ENCODE peak calls at places on chromosomes 6 and 20, in eight cellular contexts. One of them, this sample, is unnamed.

GRCh38 chr20:13061381-13061780 is 52.6 kb downstream of the SPTLC3 start:
- DNase-seq in bronchial epithelial cell: peak; percentile 78
- DNase-seq in CD8-positive, alpha-beta memory T cell: no peak
- DNase-seq in heart left ventricle: no peak
- DNase-seq in mesendoderm: no peak
- DNase-seq in ovary: no peak
- DNase-seq in NT2/D1: no peak
- DNase-seq in neural progenitor cell: no peak
- DNase-seq in this sample: no peak

GRCh38 chr6:150720774-150721233 is 121.1 kb downstream of the PLEKHG1 start:
- DNase-seq in bronchial epithelial cell: peak; percentile 96
- DNase-seq in CD8-positive, alpha-beta memory T cell: no peak
- DNase-seq in heart left ventricle: no peak
- DNase-seq in mesendoderm: peak; percentile 69
- DNase-seq in ovary: no peak
- DNase-seq in NT2/D1: no peak
- DNase-seq in neural progenitor cell: peak; percentile 67
- DNase-seq in this sample: no peak

GRCh38 chr20:32473231-32474008 is 111.7 kb downstream of the NOL4L start:
- DNase-seq in bronchial epithelial cell: no peak
- DNase-seq in CD8-positive, alpha-beta memory T cell: no peak
- DNase-seq in heart left ventricle: no peak
- DNase-seq in mesendoderm: no peak
- DNase-seq in ovary: peak; percentile 42
- DNase-seq in NT2/D1: no peak
- DNase-seq in neural progenitor cell: peak; percentile 73
- DNase-seq in this sample: no peak

GRCh38 chr20:14951707-14952106 is 614.3 kb upstream of the FLRT3 start:
- DNase-seq in bronchial epithelial cell: peak; percentile 69
- DNase-seq in CD8-positive, alpha-beta memory T cell: no peak
- DNase-seq in heart left ventricle: no peak
- DNase-seq in mesendoderm: peak; percentile 75
- DNase-seq in ovary: no peak
- DNase-seq in NT2/D1: no peak
- DNase-seq in neural progenitor cell: no peak
- DNase-seq in this sample: no peak

GRCh38 chr6:6515691-6516607 is 72.6 kb upstream of the LY86 start:
- DNase-seq in bronchial epithelial cell: no peak
- DNase-seq in CD8-positive, alpha-beta memory T cell: no peak
- DNase-seq in heart left ventricle: no peak
- DNase-seq in mesendoderm: no peak
- DNase-seq in ovary: no peak
- DNase-seq in NT2/D1: no peak
- DNase-seq in neural progenitor cell: no peak
- DNase-seq in this sample: peak; percentile 70

GRCh38 chr20:62820208-62820961 is 3.5 kb downstream of the COL9A3 start:
- DNase-seq in bronchial epithelial cell: no peak
- DNase-seq in CD8-positive, alpha-beta memory T cell: no peak
- DNase-seq in heart left ventricle: no peak
- DNase-seq in mesendoderm: no peak
- DNase-seq in ovary: no peak
- DNase-seq in NT2/D1: no peak
- DNase-seq in neural progenitor cell: no peak
- DNase-seq in this sample: no peak

GRCh38 chr6:84645563-84646266 is 118.7 kb downstream of the TBX18 start:
- DNase-seq in bronchial epithelial cell: peak; percentile 86
- DNase-seq in CD8-positive, alpha-beta memory T cell: no peak
- DNase-seq in heart left ventricle: no peak
- DNase-seq in mesendoderm: no peak
- DNase-seq in ovary: no peak
- DNase-seq in NT2/D1: no peak
- DNase-seq in neural progenitor cell: no peak
- DNase-seq in this sample: no peak

GRCh38 chr6:104957301-104958177 is 632 bp downstream of the LIN28B start:
- DNase-seq in bronchial epithelial cell: no peak
- DNase-seq in CD8-positive, alpha-beta memory T cell: no peak
- DNase-seq in heart left ventricle: no peak
- DNase-seq in mesendoderm: peak; percentile 82
- DNase-seq in ovary: no peak
- DNase-seq in NT2/D1: peak; percentile 84
- DNase-seq in neural progenitor cell: peak; percentile 91
- DNase-seq in this sample: no peak

GRCh38 chr6:35967059-35967769 is 46.3 kb upstream of the SRPK1 start:
- DNase-seq in bronchial epithelial cell: no peak
- DNase-seq in CD8-positive, alpha-beta memory T cell: no peak
- DNase-seq in heart left ventricle: no peak
- DNase-seq in mesendoderm: no peak
- DNase-seq in ovary: no peak
- DNase-seq in NT2/D1: no peak
- DNase-seq in neural progenitor cell: peak; percentile 11
- DNase-seq in this sample: no peak

GRCh38 chr6:48998574-48998973 is 464.5 kb downstream of the MMUT start:
- DNase-seq in bronchial epithelial cell: no peak
- DNase-seq in CD8-positive, alpha-beta memory T cell: no peak
- DNase-seq in heart left ventricle: no peak
- DNase-seq in mesendoderm: no peak
- DNase-seq in ovary: no peak
- DNase-seq in NT2/D1: no peak
- DNase-seq in neural progenitor cell: no peak
- DNase-seq in this sample: no peak

GRCh38 chr6:70700922-70701876 is 33.5 kb downstream of the SMAP1 start:
- DNase-seq in bronchial epithelial cell: no peak
- DNase-seq in CD8-positive, alpha-beta memory T cell: no peak
- DNase-seq in heart left ventricle: peak; percentile 30
- DNase-seq in mesendoderm: no peak
- DNase-seq in ovary: no peak
- DNase-seq in NT2/D1: no peak
- DNase-seq in neural progenitor cell: no peak
- DNase-seq in this sample: no peak

GRCh38 chr6:46756469-46757205 is 9.9 kb downstream of the ANKRD66 start:
- DNase-seq in bronchial epithelial cell: peak; percentile 48
- DNase-seq in CD8-positive, alpha-beta memory T cell: no peak
- DNase-seq in heart left ventricle: no peak
- DNase-seq in mesendoderm: peak; percentile 8
- DNase-seq in ovary: no peak
- DNase-seq in NT2/D1: no peak
- DNase-seq in neural progenitor cell: peak; percentile 4
- DNase-seq in this sample: no peak

GRCh38 chr6:32442977-32443552 is 3.4 kb downstream of the HLA-DRA start:
- DNase-seq in bronchial epithelial cell: no peak
- DNase-seq in CD8-positive, alpha-beta memory T cell: no peak
- DNase-seq in heart left ventricle: no peak
- DNase-seq in mesendoderm: no peak
- DNase-seq in ovary: no peak
- DNase-seq in NT2/D1: no peak
- DNase-seq in neural progenitor cell: no peak
- DNase-seq in this sample: no peak

GRCh38 chr6:32442243-32442667 is 2.6 kb downstream of the HLA-DRA start:
- DNase-seq in bronchial epithelial cell: no peak
- DNase-seq in CD8-positive, alpha-beta memory T cell: no peak
- DNase-seq in heart left ventricle: no peak
- DNase-seq in mesendoderm: no peak
- DNase-seq in ovary: no peak
- DNase-seq in NT2/D1: no peak
- DNase-seq in neural progenitor cell: no peak
- DNase-seq in this sample: no peak

GRCh38 chr6:32439139-32439538 is 548 bp upstream of the HLA-DRA start:
- DNase-seq in bronchial epithelial cell: no peak
- DNase-seq in CD8-positive, alpha-beta memory T cell: no peak
- DNase-seq in heart left ventricle: no peak
- DNase-seq in mesendoderm: no peak
- DNase-seq in ovary: no peak
- DNase-seq in NT2/D1: no peak
- DNase-seq in neural progenitor cell: no peak
- DNase-seq in this sample: no peak

GRCh38 chr6:32436995-32437836 is 2.5 kb upstream of the HLA-DRA start:
- DNase-seq in bronchial epithelial cell: peak; percentile 46
- DNase-seq in CD8-positive, alpha-beta memory T cell: no peak
- DNase-seq in heart left ventricle: no peak
- DNase-seq in mesendoderm: no peak
- DNase-seq in ovary: no peak
- DNase-seq in NT2/D1: no peak
- DNase-seq in neural progenitor cell: no peak
- DNase-seq in this sample: peak; percentile 11

DNA sequence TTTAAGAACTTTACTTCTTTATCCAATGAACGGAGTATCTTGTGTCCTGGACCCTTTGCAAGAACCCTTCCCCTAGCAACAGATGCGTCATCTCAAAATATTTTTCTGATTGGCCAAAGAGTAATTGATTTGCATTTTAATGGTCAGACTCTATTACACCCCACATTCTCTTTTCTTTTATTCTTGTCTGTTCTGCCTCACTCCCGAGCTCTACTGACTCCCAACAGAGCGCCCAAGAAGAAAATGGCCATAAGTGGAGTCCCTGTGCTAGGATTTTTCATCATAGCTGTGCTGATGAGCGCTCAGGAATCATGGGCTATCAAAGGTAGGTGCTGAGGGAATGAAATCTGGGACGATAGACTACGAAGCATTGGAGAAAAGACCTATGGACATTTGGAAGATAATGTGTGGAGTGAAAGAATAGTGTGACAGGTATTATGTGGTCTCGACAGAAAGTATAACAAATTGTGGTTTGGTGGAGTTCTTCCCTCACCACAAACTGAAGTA is at the start of gene HLA-DRA:
- DNase-seq in bronchial epithelial cell: peak; percentile 67
- DNase-seq in CD8-positive, alpha-beta memory T cell: peak; percentile 26
- DNase-seq in heart left ventricle: peak; percentile 26
- DNase-seq in mesendoderm: peak; percentile 77
- DNase-seq in ovary: no peak
- DNase-seq in NT2/D1: no peak
- DNase-seq in neural progenitor cell: peak; percentile 74
- DNase-seq in this sample: peak; percentile 70
- H3K4me3 ChIP-seq in bronchial epithelial cell: no peak within 1 kb of the TSS
- H3K4me3 ChIP-seq in CD8-positive, alpha-beta memory T cell: peak within 1 kb of the TSS; percentile 47
- H3K4me3 ChIP-seq in heart left ventricle: peak within 1 kb of the TSS; percentile 67
- H3K4me3 ChIP-seq in mesendoderm: no peak within 1 kb of the TSS
- H3K4me3 ChIP-seq in ovary: no peak within 1 kb of the TSS
- H3K4me3 ChIP-seq in NT2/D1: no peak within 1 kb of the TSS
- H3K4me3 ChIP-seq in neural progenitor cell: peak within 1 kb of the TSS; percentile 35
- H3K4me3 ChIP-seq in this sample: no peak within 1 kb of the TSS

DNA sequence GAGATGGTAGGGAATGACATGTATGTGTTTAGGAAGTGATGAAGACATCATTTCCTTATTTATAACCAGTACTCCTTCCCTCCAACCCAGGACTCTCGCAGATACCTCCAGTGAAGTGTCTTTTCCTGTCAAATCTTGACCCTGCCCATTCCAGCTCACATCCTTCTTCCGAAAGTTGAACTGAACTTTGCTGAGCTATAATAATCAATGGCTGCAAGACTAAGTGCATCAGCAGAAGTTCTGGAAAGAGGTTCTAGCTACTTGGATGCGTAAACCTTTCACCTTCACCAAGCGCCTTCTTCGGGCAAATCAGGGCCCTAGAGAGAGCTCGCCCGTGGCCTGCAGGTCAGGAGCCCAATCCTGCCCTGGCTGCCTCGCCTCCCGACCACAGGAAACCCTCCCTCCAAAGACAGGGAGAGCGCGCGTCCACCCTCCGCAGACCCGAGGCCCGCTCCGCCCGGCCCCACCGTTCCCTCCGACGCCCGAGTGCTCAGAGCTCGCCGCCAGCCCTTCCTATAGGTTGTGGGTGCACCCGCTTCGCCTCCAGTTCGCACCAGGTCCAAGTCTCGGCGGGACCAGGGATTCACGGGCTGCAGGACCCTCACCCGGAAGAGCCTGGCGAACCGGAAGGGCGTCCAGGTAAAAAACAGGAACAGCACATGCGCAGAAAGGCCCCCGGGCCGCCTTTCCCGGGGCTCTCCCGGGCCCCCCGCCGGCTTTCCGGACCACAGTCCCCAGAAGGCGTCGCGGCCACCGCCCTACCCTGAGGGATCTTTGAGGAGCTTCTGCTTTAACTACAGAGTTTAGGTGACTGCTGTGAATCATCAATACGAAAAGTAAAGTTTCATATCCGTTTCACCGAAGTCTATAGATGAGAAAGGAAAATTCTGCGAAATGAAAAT is at the start of gene ZNF334:
- DNase-seq in bronchial epithelial cell: peak; percentile 23
- DNase-seq in CD8-positive, alpha-beta memory T cell: no peak
- DNase-seq in heart left ventricle: peak; percentile 47
- DNase-seq in mesendoderm: peak; percentile 94
- DNase-seq in ovary: peak; percentile 86
- DNase-seq in NT2/D1: peak; percentile 76
- DNase-seq in neural progenitor cell: peak; percentile 85
- DNase-seq in this sample: no peak
- H3K4me3 ChIP-seq in bronchial epithelial cell: peak within 1 kb of the TSS; percentile 63
- H3K4me3 ChIP-seq in CD8-positive, alpha-beta memory T cell: peak within 1 kb of the TSS; percentile 39
- H3K4me3 ChIP-seq in heart left ventricle: peak within 1 kb of the TSS; percentile 84
- H3K4me3 ChIP-seq in mesendoderm: peak within 1 kb of the TSS; percentile 81
- H3K4me3 ChIP-seq in ovary: peak within 1 kb of the TSS; percentile 65
- H3K4me3 ChIP-seq in NT2/D1: peak within 1 kb of the TSS; percentile 88
- H3K4me3 ChIP-seq in neural progenitor cell: peak within 1 kb of the TSS; percentile 74
- H3K4me3 ChIP-seq in this sample: no peak within 1 kb of the TSS

GRCh38 chr6:44225579-44226325 is 2.4 kb downstream of the SLC29A1 start:
- DNase-seq in bronchial epithelial cell: no peak
- DNase-seq in CD8-positive, alpha-beta memory T cell: no peak
- DNase-seq in heart left ventricle: no peak
- DNase-seq in mesendoderm: no peak
- DNase-seq in ovary: no peak
- DNase-seq in NT2/D1: no peak
- DNase-seq in neural progenitor cell: no peak
- DNase-seq in this sample: no peak

GRCh38 chr6:44227138-44227770 is 3.9 kb downstream of the SLC29A1 start:
- DNase-seq in bronchial epithelial cell: no peak
- DNase-seq in CD8-positive, alpha-beta memory T cell: no peak
- DNase-seq in heart left ventricle: peak; percentile 45
- DNase-seq in mesendoderm: peak; percentile 86
- DNase-seq in ovary: no peak
- DNase-seq in NT2/D1: no peak
- DNase-seq in neural progenitor cell: no peak
- DNase-seq in this sample: no peak

GRCh38 chr6:44224978-44225330 is 1.6 kb downstream of the SLC29A1 start:
- DNase-seq in bronchial epithelial cell: no peak
- DNase-seq in CD8-positive, alpha-beta memory T cell: no peak
- DNase-seq in heart left ventricle: no peak
- DNase-seq in mesendoderm: no peak
- DNase-seq in ovary: no peak
- DNase-seq in NT2/D1: no peak
- DNase-seq in neural progenitor cell: no peak
- DNase-seq in this sample: no peak

GRCh38 chr6:44228031-44228430 is 4.6 kb downstream of the SLC29A1 start:
- DNase-seq in bronchial epithelial cell: no peak
- DNase-seq in CD8-positive, alpha-beta memory T cell: no peak
- DNase-seq in heart left ventricle: no peak
- DNase-seq in mesendoderm: no peak
- DNase-seq in ovary: no peak
- DNase-seq in NT2/D1: no peak
- DNase-seq in neural progenitor cell: no peak
- DNase-seq in this sample: no peak

GRCh38 chr6:44226368-44227137 is 3.2 kb downstream of the SLC29A1 start:
- DNase-seq in bronchial epithelial cell: no peak
- DNase-seq in CD8-positive, alpha-beta memory T cell: no peak
- DNase-seq in heart left ventricle: peak; percentile 64
- DNase-seq in mesendoderm: no peak
- DNase-seq in ovary: no peak
- DNase-seq in NT2/D1: no peak
- DNase-seq in neural progenitor cell: no peak
- DNase-seq in this sample: no peak
- H3K4me3 ChIP-seq in bronchial epithelial cell: no peak overlapping the region
- H3K4me3 ChIP-seq in CD8-positive, alpha-beta memory T cell: no peak overlapping the region
- H3K4me3 ChIP-seq in heart left ventricle: peak overlapping the region; percentile 56
- H3K4me3 ChIP-seq in mesendoderm: no peak overlapping the region
- H3K4me3 ChIP-seq in ovary: peak overlapping the region; percentile 0
- H3K4me3 ChIP-seq in NT2/D1: no peak overlapping the region
- H3K4me3 ChIP-seq in neural progenitor cell: no peak overlapping the region
- H3K4me3 ChIP-seq in this sample: no peak overlapping the region

GRCh38 chr6:293185-294174 is 1.2 kb downstream of the DUSP22 start:
- DNase-seq in bronchial epithelial cell: peak; percentile 44
- DNase-seq in CD8-positive, alpha-beta memory T cell: no peak
- DNase-seq in heart left ventricle: no peak
- DNase-seq in mesendoderm: peak; percentile 41
- DNase-seq in ovary: peak; percentile 53
- DNase-seq in NT2/D1: no peak
- DNase-seq in neural progenitor cell: peak; percentile 53
- DNase-seq in this sample: no peak
- H3K4me3 ChIP-seq in bronchial epithelial cell: peak overlapping the region; percentile 56
- H3K4me3 ChIP-seq in CD8-positive, alpha-beta memory T cell: peak overlapping the region; percentile 61
- H3K4me3 ChIP-seq in heart left ventricle: peak overlapping the region; percentile 69
- H3K4me3 ChIP-seq in mesendoderm: peak overlapping the region; percentile 52
- H3K4me3 ChIP-seq in ovary: peak overlapping the region; percentile 64
- H3K4me3 ChIP-seq in NT2/D1: peak overlapping the region; percentile 63
- H3K4me3 ChIP-seq in neural progenitor cell: peak overlapping the region; percentile 60
- H3K4me3 ChIP-seq in this sample: peak overlapping the region; percentile 61